ENCODE peak calls at places on chromosomes 3 and 15, in nine cellular contexts. One of them, this sample, is unnamed. For H3K4me1, the result is how much of the 10 kb centered on the place peaks cover.

GRCh38 chr3:150497956-150498355 is 48.3 kb downstream of the SERP1 start:
- DNase-seq in GM23248: peak
- DNase-seq in testis: no peak
- DNase-seq in stomach: no peak
- DNase-seq in HepG2: no peak
- DNase-seq in Karpas-422: no peak
- DNase-seq in psoas muscle: no peak
- DNase-seq in keratinocyte: no peak
- DNase-seq in esophagus squamous epithelium: no peak
- DNase-seq in this sample: no peak

GRCh38 chr3:51024121-51024520 is 349.4 kb downstream of the DOCK3 start:
- DNase-seq in GM23248: no peak
- DNase-seq in testis: no peak
- DNase-seq in stomach: no peak
- DNase-seq in HepG2: no peak
- DNase-seq in Karpas-422: no peak
- DNase-seq in psoas muscle: no peak
- DNase-seq in keratinocyte: no peak
- DNase-seq in esophagus squamous epithelium: no peak
- DNase-seq in this sample: no peak

GRCh38 chr3:138818175-138818574 is 16.6 kb downstream of the PIK3CB start:
- DNase-seq in GM23248: no peak
- DNase-seq in testis: no peak
- DNase-seq in stomach: no peak
- DNase-seq in HepG2: peak
- DNase-seq in Karpas-422: no peak
- DNase-seq in psoas muscle: no peak
- DNase-seq in keratinocyte: no peak
- DNase-seq in esophagus squamous epithelium: no peak
- DNase-seq in this sample: no peak

GRCh38 chr3:56861511-56861910 is 59.8 kb upstream of the ARHGEF3 start:
- DNase-seq in GM23248: no peak
- DNase-seq in testis: no peak
- DNase-seq in stomach: no peak
- DNase-seq in HepG2: no peak
- DNase-seq in Karpas-422: no peak
- DNase-seq in psoas muscle: no peak
- DNase-seq in keratinocyte: no peak
- DNase-seq in esophagus squamous epithelium: no peak
- DNase-seq in this sample: no peak

GRCh38 chr3:132347095-132347494 is 29.9 kb downstream of the ACP3 start:
- DNase-seq in GM23248: peak
- DNase-seq in testis: no peak
- DNase-seq in stomach: peak
- DNase-seq in HepG2: peak
- DNase-seq in Karpas-422: no peak
- DNase-seq in psoas muscle: no peak
- DNase-seq in keratinocyte: peak
- DNase-seq in esophagus squamous epithelium: no peak
- DNase-seq in this sample: peak

GRCh38 chr15:51322622-51323296 is 15.6 kb downstream of the CYP19A1 start:
- DNase-seq in GM23248: peak
- DNase-seq in testis: no peak
- DNase-seq in stomach: peak
- DNase-seq in HepG2: no peak
- DNase-seq in Karpas-422: no peak
- DNase-seq in psoas muscle: peak
- DNase-seq in keratinocyte: no peak
- DNase-seq in esophagus squamous epithelium: no peak
- DNase-seq in this sample: no peak

GRCh38 chr3:127729556-127730056 is 56.9 kb downstream of the ABTB1 start:
- DNase-seq in GM23248: no peak
- DNase-seq in testis: no peak
- DNase-seq in stomach: no peak
- DNase-seq in HepG2: no peak
- DNase-seq in Karpas-422: peak
- DNase-seq in psoas muscle: no peak
- DNase-seq in keratinocyte: no peak
- DNase-seq in esophagus squamous epithelium: no peak
- DNase-seq in this sample: no peak

GRCh38 chr3:170410428-170411029 is 8.1 kb upstream of the CLDN11 start:
- DNase-seq in GM23248: peak
- DNase-seq in testis: peak
- DNase-seq in stomach: no peak
- DNase-seq in HepG2: no peak
- DNase-seq in Karpas-422: peak
- DNase-seq in psoas muscle: no peak
- DNase-seq in keratinocyte: no peak
- DNase-seq in esophagus squamous epithelium: no peak
- DNase-seq in this sample: no peak

GRCh38 chr3:179613807-179614206 is 9.2 kb downstream of the NDUFB5 start:
- DNase-seq in GM23248: peak
- DNase-seq in testis: no peak
- DNase-seq in stomach: no peak
- DNase-seq in HepG2: no peak
- DNase-seq in Karpas-422: no peak
- DNase-seq in psoas muscle: no peak
- DNase-seq in keratinocyte: no peak
- DNase-seq in esophagus squamous epithelium: no peak
- DNase-seq in this sample: no peak

GRCh38 chr15:90603893-90604292 is 74.2 kb downstream of the CRTC3 start:
- DNase-seq in GM23248: peak
- DNase-seq in testis: peak
- DNase-seq in stomach: peak
- DNase-seq in HepG2: no peak
- DNase-seq in Karpas-422: peak
- DNase-seq in psoas muscle: no peak
- DNase-seq in keratinocyte: no peak
- DNase-seq in esophagus squamous epithelium: no peak
- DNase-seq in this sample: no peak

GRCh38 chr3:78660958-78661357 is 1106.8 kb downstream of the ROBO1 start:
- DNase-seq in GM23248: peak
- DNase-seq in testis: peak
- DNase-seq in stomach: no peak
- DNase-seq in HepG2: no peak
- DNase-seq in Karpas-422: no peak
- DNase-seq in psoas muscle: no peak
- DNase-seq in keratinocyte: no peak
- DNase-seq in esophagus squamous epithelium: no peak
- DNase-seq in this sample: no peak

GRCh38 chr15:79989682-79990081 is 18.7 kb upstream of the BCL2A1 start:
- DNase-seq in GM23248: peak
- DNase-seq in testis: no peak
- DNase-seq in stomach: no peak
- DNase-seq in HepG2: no peak
- DNase-seq in Karpas-422: no peak
- DNase-seq in psoas muscle: no peak
- DNase-seq in keratinocyte: no peak
- DNase-seq in esophagus squamous epithelium: no peak
- DNase-seq in this sample: no peak

GRCh38 chr15:89408512-89409183 is 74.0 kb upstream of the POLG start:
- DNase-seq in GM23248: peak
- DNase-seq in testis: no peak
- DNase-seq in stomach: no peak
- DNase-seq in HepG2: no peak
- DNase-seq in Karpas-422: no peak
- DNase-seq in psoas muscle: no peak
- DNase-seq in keratinocyte: no peak
- DNase-seq in esophagus squamous epithelium: no peak
- DNase-seq in this sample: no peak

GRCh38 chr3:61573441-61573840 is 12.1 kb downstream of the PTPRG start:
- DNase-seq in GM23248: peak
- DNase-seq in testis: no peak
- DNase-seq in stomach: no peak
- DNase-seq in HepG2: no peak
- DNase-seq in Karpas-422: no peak
- DNase-seq in psoas muscle: no peak
- DNase-seq in keratinocyte: no peak
- DNase-seq in esophagus squamous epithelium: no peak
- DNase-seq in this sample: no peak

DNA sequence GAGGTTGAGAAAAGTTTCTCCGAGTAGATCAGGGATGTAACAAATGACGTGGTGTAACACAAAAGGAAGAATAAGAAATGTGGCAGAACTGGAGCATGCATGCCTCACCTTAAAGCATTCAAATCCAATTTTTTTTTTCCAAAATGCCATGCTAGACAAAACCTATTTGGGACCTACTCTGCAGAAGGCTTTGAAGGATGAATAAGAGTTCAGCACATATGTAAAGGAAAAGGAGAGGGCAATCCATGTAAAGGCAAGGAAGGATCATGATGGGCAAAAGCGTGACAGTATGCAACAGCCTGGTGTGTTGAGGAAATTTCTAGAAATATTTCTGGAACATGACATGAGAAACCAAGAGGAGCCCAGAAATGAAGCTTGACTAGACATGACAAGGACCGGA is 116.4 kb downstream of the OXNAD1 start:
- DNase-seq in GM23248: no peak
- DNase-seq in testis: no peak
- DNase-seq in stomach: no peak
- DNase-seq in HepG2: no peak
- DNase-seq in Karpas-422: no peak
- DNase-seq in psoas muscle: no peak
- DNase-seq in keratinocyte: no peak
- DNase-seq in esophagus squamous epithelium: no peak
- DNase-seq in this sample: no peak
- H3K4me1 ChIP-seq in GM23248: under half
- H3K4me1 ChIP-seq in testis: under half
- H3K4me1 ChIP-seq in stomach: under half
- H3K4me1 ChIP-seq in HepG2: under half
- H3K4me1 ChIP-seq in Karpas-422: half or more
- H3K4me1 ChIP-seq in psoas muscle: under half
- H3K4me1 ChIP-seq in keratinocyte: under half
- H3K4me1 ChIP-seq in esophagus squamous epithelium: under half
- H3K4me1 ChIP-seq in this sample: under half

GRCh38 chr3:141426404-141427034 is 58.2 kb downstream of the ZBTB38 start:
- DNase-seq in GM23248: peak
- DNase-seq in testis: peak
- DNase-seq in stomach: peak
- DNase-seq in HepG2: no peak
- DNase-seq in Karpas-422: no peak
- DNase-seq in psoas muscle: peak
- DNase-seq in keratinocyte: no peak
- DNase-seq in esophagus squamous epithelium: no peak
- DNase-seq in this sample: no peak
- H3K4me1 ChIP-seq in GM23248: under half
- H3K4me1 ChIP-seq in testis: under half
- H3K4me1 ChIP-seq in stomach: under half
- H3K4me1 ChIP-seq in HepG2: half or more
- H3K4me1 ChIP-seq in Karpas-422: under half
- H3K4me1 ChIP-seq in psoas muscle: under half
- H3K4me1 ChIP-seq in keratinocyte: under half
- H3K4me1 ChIP-seq in esophagus squamous epithelium: under half
- H3K4me1 ChIP-seq in this sample: under half

GRCh38 chr3:187930021-187930420 is 184.8 kb upstream of the BCL6 start:
- DNase-seq in GM23248: no peak
- DNase-seq in testis: no peak
- DNase-seq in stomach: no peak
- DNase-seq in HepG2: no peak
- DNase-seq in Karpas-422: peak
- DNase-seq in psoas muscle: no peak
- DNase-seq in keratinocyte: no peak
- DNase-seq in esophagus squamous epithelium: no peak
- DNase-seq in this sample: no peak

GRCh38 chr3:187931111-187931510 is 185.8 kb upstream of the BCL6 start:
- DNase-seq in GM23248: no peak
- DNase-seq in testis: no peak
- DNase-seq in stomach: no peak
- DNase-seq in HepG2: no peak
- DNase-seq in Karpas-422: no peak
- DNase-seq in psoas muscle: no peak
- DNase-seq in keratinocyte: no peak
- DNase-seq in esophagus squamous epithelium: no peak
- DNase-seq in this sample: no peak

GRCh38 chr3:187935623-187936156 is 190.4 kb upstream of the BCL6 start:
- DNase-seq in GM23248: no peak
- DNase-seq in testis: no peak
- DNase-seq in stomach: no peak
- DNase-seq in HepG2: no peak
- DNase-seq in Karpas-422: peak
- DNase-seq in psoas muscle: peak
- DNase-seq in keratinocyte: no peak
- DNase-seq in esophagus squamous epithelium: no peak
- DNase-seq in this sample: peak

GRCh38 chr3:187931770-187932278 is 186.6 kb upstream of the BCL6 start:
- DNase-seq in GM23248: no peak
- DNase-seq in testis: no peak
- DNase-seq in stomach: no peak
- DNase-seq in HepG2: no peak
- DNase-seq in Karpas-422: peak
- DNase-seq in psoas muscle: no peak
- DNase-seq in keratinocyte: no peak
- DNase-seq in esophagus squamous epithelium: no peak
- DNase-seq in this sample: no peak

GRCh38 chr3:187932530-187932929 is 187.3 kb upstream of the BCL6 start:
- DNase-seq in GM23248: no peak
- DNase-seq in testis: no peak
- DNase-seq in stomach: no peak
- DNase-seq in HepG2: no peak
- DNase-seq in Karpas-422: peak
- DNase-seq in psoas muscle: no peak
- DNase-seq in keratinocyte: no peak
- DNase-seq in esophagus squamous epithelium: no peak
- DNase-seq in this sample: no peak
- H3K4me1 ChIP-seq in GM23248: under half
- H3K4me1 ChIP-seq in testis: under half
- H3K4me1 ChIP-seq in stomach: under half
- H3K4me1 ChIP-seq in HepG2: under half
- H3K4me1 ChIP-seq in Karpas-422: half or more
- H3K4me1 ChIP-seq in psoas muscle: under half
- H3K4me1 ChIP-seq in keratinocyte: under half
- H3K4me1 ChIP-seq in esophagus squamous epithelium: under half
- H3K4me1 ChIP-seq in this sample: under half

DNA sequence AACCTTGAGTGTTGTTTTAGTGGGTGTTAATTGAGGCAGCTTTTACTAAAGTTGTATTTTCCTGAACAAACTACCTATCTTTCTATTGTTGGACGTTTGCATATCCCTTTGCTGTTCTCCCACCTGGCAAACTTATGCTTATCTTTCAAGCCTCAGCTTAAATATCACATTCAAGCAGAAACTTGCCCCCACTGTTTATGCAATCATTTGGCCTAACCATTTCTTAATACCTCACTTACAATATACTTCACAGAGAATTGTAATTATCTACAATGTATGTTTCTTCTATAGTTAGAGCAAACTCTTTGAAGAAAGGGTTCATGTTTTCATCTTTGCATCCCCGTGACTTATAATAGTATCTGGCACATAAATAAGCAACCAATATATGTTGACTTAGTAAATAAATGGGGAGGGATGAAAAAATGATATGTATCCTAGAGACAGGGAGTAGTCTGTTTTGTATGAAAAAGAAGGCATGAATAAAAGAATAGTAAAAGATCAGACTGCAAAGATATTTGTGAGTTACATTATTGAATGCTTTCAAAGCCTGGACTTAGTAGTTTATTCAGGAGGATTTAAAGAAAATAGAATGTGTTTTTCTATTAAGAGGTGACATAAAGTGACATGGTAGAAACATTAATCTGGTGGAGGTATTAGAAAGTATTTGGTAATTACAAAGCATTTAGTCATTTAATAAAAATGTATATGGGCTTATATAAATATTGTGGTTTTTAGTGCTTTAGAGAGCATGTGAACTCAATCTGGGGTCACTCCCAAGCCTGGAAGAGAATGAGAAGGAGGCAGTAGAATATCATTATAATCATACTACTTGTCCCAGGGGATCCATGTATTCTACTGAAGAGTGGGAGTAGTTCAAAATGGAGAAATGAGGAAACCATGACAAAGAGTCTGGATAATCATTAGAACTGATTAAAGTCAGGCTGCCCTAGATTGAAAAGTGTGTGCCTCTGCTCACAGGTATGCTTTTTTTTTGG is 60.0 kb upstream of the DCBLD2 start:
- DNase-seq in GM23248: peak
- DNase-seq in testis: no peak
- DNase-seq in stomach: no peak
- DNase-seq in HepG2: no peak
- DNase-seq in Karpas-422: no peak
- DNase-seq in psoas muscle: no peak
- DNase-seq in keratinocyte: no peak
- DNase-seq in esophagus squamous epithelium: no peak
- DNase-seq in this sample: no peak
- H3K4me1 ChIP-seq in GM23248: under half
- H3K4me1 ChIP-seq in testis: under half
- H3K4me1 ChIP-seq in stomach: under half
- H3K4me1 ChIP-seq in HepG2: under half
- H3K4me1 ChIP-seq in Karpas-422: under half
- H3K4me1 ChIP-seq in psoas muscle: under half
- H3K4me1 ChIP-seq in keratinocyte: half or more
- H3K4me1 ChIP-seq in esophagus squamous epithelium: under half
- H3K4me1 ChIP-seq in this sample: under half

This sample was measured in SJCRH30.